ENCODE peak calls at places on chromosome 1, in ten cellular contexts. S, P, D, Z, I, A, E, C, F and M are unnamed samples. For H3K36me3, the result is how much of the 10 kb centered on the place peaks cover.

GRCh38 chr1:68819190-68819829 is 322.4 kb upstream of the DEPDC1 start:
- DNase-seq in S (no peak), P (no peak), D (no peak), Z (no peak), I (peak), A (peak), E (no peak), C (no peak), F (peak), M (peak)

GRCh38 chr1:174990382-174990999 is 9.3 kb upstream of the CACYBP start:
- DNase-seq in S (peak), P (no peak), D (no peak), Z (no peak), I (no peak), A (peak), E (no peak), C (peak), F (no peak), M (no peak)

GRCh38 chr1:214438530-214438929 is 112.9 kb downstream of the PTPN14 start:
- DNase-seq in S (no peak), P (no peak), D (no peak), Z (no peak), I (no peak), A (no peak), E (no peak), C (no peak), F (no peak), M (no peak)

GRCh38 chr1:197526736-197527371 is 248.4 kb downstream of the DENND1B start:
- DNase-seq in S (peak), P (no peak), D (no peak), Z (no peak), I (peak), A (peak), E (no peak), C (peak), F (no peak), M (no peak)

GRCh38 chr1:8629241-8630091 is 188.0 kb downstream of the RERE start:
- DNase-seq in S (no peak), P (no peak), D (no peak), Z (peak), I (no peak), A (peak), E (no peak), C (peak), F (no peak), M (no peak)

GRCh38 chr1:8510041-8510823 is 192.3 kb downstream of the SLC45A1 start:
- DNase-seq in S (peak), P (no peak), D (no peak), Z (no peak), I (no peak), A (peak), E (peak), C (peak), F (peak), M (no peak)

GRCh38 chr1:56125316-56125715 is 454.0 kb downstream of the PLPP3 start:
- DNase-seq in S (no peak), P (no peak), D (no peak), Z (no peak), I (no peak), A (no peak), E (no peak), C (no peak), F (no peak), M (no peak)

GRCh38 chr1:163036661-163037060 is 32.5 kb upstream of the RGS4 start:
- DNase-seq in S (no peak), P (no peak), D (no peak), Z (no peak), I (no peak), A (no peak), E (no peak), C (no peak), F (peak), M (no peak)

GRCh38 chr1:203270448-203270847 is 34.9 kb upstream of the BTG2 start:
- DNase-seq in S (no peak), P (peak), D (no peak), Z (no peak), I (peak), A (no peak), E (no peak), C (no peak), F (no peak), M (no peak)

GRCh38 chr1:244964112-244964971 is 100.0 kb upstream of the HNRNPU start:
- DNase-seq in S (peak), P (no peak), D (no peak), Z (no peak), I (peak), A (peak), E (no peak), C (no peak), F (peak), M (no peak)

GRCh38 chr1:215958836-215959235 is 391.7 kb downstream of the KCTD3 start:
- DNase-seq in S (no peak), P (no peak), D (no peak), Z (no peak), I (no peak), A (no peak), E (no peak), C (no peak), F (no peak), M (no peak)

GRCh38 chr1:154466879-154467767 is 34.9 kb upstream of the TDRD10 start:
- DNase-seq in S (no peak), P (peak), D (no peak), Z (no peak), I (peak), A (no peak), E (no peak), C (no peak), F (no peak), M (peak)

GRCh38 chr1:39081266-39082139 is 55.4 kb downstream of the NDUFS5 start:
- DNase-seq in S (peak), P (no peak), D (no peak), Z (no peak), I (no peak), A (no peak), E (no peak), C (no peak), F (no peak), M (peak)
- H3K27ac ChIP-seq in S (no peak), P (no peak), D (peak), Z (no peak), I (no peak), A (no peak), E (peak), C (no peak), F (no peak), M (no peak)

DNA sequence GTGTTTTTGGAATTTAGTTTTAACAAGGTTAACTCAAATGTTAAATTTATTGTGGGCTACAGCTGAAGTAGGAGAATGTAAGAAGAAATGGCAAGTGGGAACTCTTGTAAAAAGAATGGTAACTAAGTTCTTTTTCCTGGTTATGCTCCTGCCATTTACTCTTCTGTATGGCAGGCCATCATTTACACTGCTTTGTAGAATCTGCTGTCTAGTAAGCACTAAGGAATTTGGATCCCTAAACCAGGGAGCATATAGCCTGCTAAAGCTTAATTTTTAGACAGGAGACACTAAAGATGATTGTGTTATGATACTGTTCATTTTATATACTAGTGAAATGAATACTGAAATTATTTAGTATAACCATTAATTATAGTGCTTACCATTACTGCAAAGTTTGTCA is 85.3 kb downstream of the CAMTA1 start:
- DNase-seq in S (no peak), P (no peak), D (no peak), Z (no peak), I (no peak), A (no peak), E (no peak), C (no peak), F (peak), M (no peak)
- H3K4me3 ChIP-seq in S (no peak), P (no peak), D (no peak), Z (no peak), I (no peak), A (no peak), E (no peak), C (no peak), F (no peak), M (no peak)

GRCh38 chr1:232613752-232614381 is 16.1 kb downstream of the SIPA1L2 start:
- DNase-seq in S (no peak), P (no peak), D (no peak), Z (no peak), I (no peak), A (peak), E (no peak), C (no peak), F (peak), M (no peak)
- H3K36me3 ChIP-seq in S (under half), P (under half), D (under half), Z (under half), I (under half), A (under half), E (under half), C (under half), F (under half), M (under half)

GRCh38 chr1:50646526-50646925 is 223.3 kb upstream of the DMRTA2 start:
- DNase-seq in S (no peak), P (no peak), D (no peak), Z (no peak), I (no peak), A (no peak), E (no peak), C (no peak), F (no peak), M (no peak)
- H3K27ac ChIP-seq in S (no peak), P (no peak), D (no peak), Z (no peak), I (no peak), A (no peak), E (no peak), C (no peak), F (no peak), M (no peak)